ENCODE peak calls at places on chromosome 3, in ten cellular contexts. I, W, A, L, F, R, B, N, H and U are unnamed samples.

GRCh38 chr3:29486087-29486486 is 205.2 kb downstream of the RBMS3 start:
- DNase-seq in I (peak), W (peak), A (no peak), L (no peak), F (peak), R (peak), B (no peak), N (peak), H (no peak), U (peak)

GRCh38 chr3:12793701-12794100 is 2.8 kb upstream of the CAND2 start:
- DNase-seq in I (no peak), W (no peak), A (no peak), L (no peak), F (peak), R (no peak), B (no peak), N (no peak), H (no peak), U (no peak)

GRCh38 chr3:152356870-152357276 is 88.1 kb downstream of the MBNL1 start:
- DNase-seq in I (no peak), W (no peak), A (no peak), L (no peak), F (no peak), R (no peak), B (no peak), N (no peak), H (no peak), U (no peak)

GRCh38 chr3:113051827-113052226 is 61.0 kb downstream of the GTPBP8 start:
- DNase-seq in I (no peak), W (no peak), A (no peak), L (no peak), F (no peak), R (no peak), B (peak), N (no peak), H (no peak), U (peak)

GRCh38 chr3:114770874-114771273 is 376.2 kb downstream of the ZBTB20 start:
- DNase-seq in I (no peak), W (no peak), A (no peak), L (no peak), F (peak), R (peak), B (no peak), N (peak), H (no peak), U (peak)

GRCh38 chr3:32316976-32317375 is 74.7 kb upstream of the CMTM7 start:
- DNase-seq in I (no peak), W (no peak), A (no peak), L (no peak), F (no peak), R (no peak), B (no peak), N (no peak), H (no peak), U (no peak)

GRCh38 chr3:161913786-161914389 is 417.3 kb downstream of the OTOL1 start:
- DNase-seq in I (no peak), W (no peak), A (no peak), L (peak), F (peak), R (peak), B (no peak), N (peak), H (no peak), U (peak)

GRCh38 chr3:192494176-192494575 is 233.2 kb downstream of the FGF12 start:
- DNase-seq in I (no peak), W (peak), A (no peak), L (no peak), F (no peak), R (no peak), B (peak), N (no peak), H (no peak), U (no peak)

GRCh38 chr3:122636697-122637096 is 43.9 kb upstream of the PARP14 start:
- DNase-seq in I (no peak), W (no peak), A (no peak), L (no peak), F (no peak), R (no peak), B (no peak), N (no peak), H (no peak), U (no peak)

GRCh38 chr3:106176734-106177133 is 307.9 kb upstream of the CBLB start:
- DNase-seq in I (no peak), W (no peak), A (peak), L (no peak), F (peak), R (no peak), B (no peak), N (peak), H (no peak), U (peak)

GRCh38 chr3:66816110-66816761 is 181.9 kb upstream of the KBTBD8 start:
- DNase-seq in I (peak), W (peak), A (no peak), L (peak), F (peak), R (peak), B (peak), N (peak), H (no peak), U (peak)

GRCh38 chr3:101677436-101678286 is 729 bp upstream of the ZBTB11 start:
- DNase-seq in I (no peak), W (no peak), A (no peak), L (peak), F (no peak), R (no peak), B (no peak), N (no peak), H (no peak), U (no peak)